ENCODE peak calls at places on chromosomes 16 and 17, in ten cellular contexts. A is A549, J is keratinocyte, H is uterus, K is stomach, Y is SJSA1, E is HCT116, M is H9, F is iPS DF 6.9, P is endodermal cell. U is an unnamed sample.

GRCh38 chr17:74360993-74361612 is 565 bp downstream of the BTBD17 start:
- DNase-seq in A (no peak), J (no peak), H (no peak), K (no peak), Y (no peak), E (no peak), M (no peak), F (no peak), P (peak), U (no peak)

GRCh38 chr17:70006159-70006558 is 68.9 kb upstream of the KCNJ16 start:
- DNase-seq in A (no peak), J (no peak), H (no peak), K (no peak), Y (no peak), E (no peak), M (no peak), F (no peak), P (no peak), U (no peak)

GRCh38 chr17:80889897-80890550 is 101.6 kb upstream of the CHMP6 start:
- DNase-seq in A (no peak), J (no peak), H (no peak), K (no peak), Y (no peak), E (no peak), M (no peak), F (no peak), P (no peak), U (no peak)

GRCh38 chr17:1130191-1130590 is 49.6 kb downstream of the ABR start:
- DNase-seq in A (no peak), J (no peak), H (no peak), K (no peak), Y (no peak), E (no peak), M (no peak), F (no peak), P (peak), U (no peak)

GRCh38 chr17:61409301-61410099 is 9.9 kb downstream of the TBX2 start:
- DNase-seq in A (peak), J (no peak), H (peak), K (peak), Y (peak), E (peak), M (peak), F (no peak), P (peak), U (no peak)

GRCh38 chr16:81543571-81543970 is 99.0 kb downstream of the CMIP start:
- DNase-seq in A (no peak), J (no peak), H (no peak), K (no peak), Y (no peak), E (no peak), M (no peak), F (no peak), P (no peak), U (no peak)

GRCh38 chr16:15533386-15533785 is 99.0 kb downstream of the BMERB1 start:
- DNase-seq in A (no peak), J (no peak), H (no peak), K (no peak), Y (no peak), E (no peak), M (peak), F (no peak), P (peak), U (no peak)

GRCh38 chr17:74520790-74521480 is 10.3 kb downstream of the CD300LB start:
- DNase-seq in A (no peak), J (no peak), H (no peak), K (peak), Y (peak), E (no peak), M (no peak), F (no peak), P (no peak), U (no peak)

GRCh38 chr16:81500833-81501521 is 56.4 kb downstream of the CMIP start:
- DNase-seq in A (no peak), J (no peak), H (no peak), K (no peak), Y (peak), E (no peak), M (no peak), F (no peak), P (no peak), U (no peak)

GRCh38 chr17:45235071-45236001 is 13.7 kb downstream of the FMNL1 start:
- DNase-seq in A (peak), J (peak), H (peak), K (peak), Y (peak), E (peak), M (peak), F (peak), P (peak), U (peak)

GRCh38 chr17:75821552-75821951 is 22.7 kb downstream of the UNC13D start:
- DNase-seq in A (no peak), J (no peak), H (no peak), K (no peak), Y (no peak), E (no peak), M (no peak), F (no peak), P (no peak), U (no peak)

GRCh38 chr16:50401355-50401754 is 32.6 kb upstream of the BRD7 start:
- DNase-seq in A (no peak), J (no peak), H (no peak), K (no peak), Y (no peak), E (no peak), M (no peak), F (no peak), P (no peak), U (no peak)

GRCh38 chr17:40314557-40314953 is 5.6 kb downstream of the RARA start:
- DNase-seq in A (peak), J (peak), H (peak), K (peak), Y (peak), E (peak), M (no peak), F (no peak), P (peak), U (peak)

GRCh38 chr17:33433581-33433980 is 140.5 kb upstream of the ASIC2 start:
- DNase-seq in A (no peak), J (no peak), H (no peak), K (no peak), Y (no peak), E (no peak), M (no peak), F (no peak), P (no peak), U (no peak)

GRCh38 chr17:49932131-49932723 is 36.8 kb upstream of the DLX4 start:
- DNase-seq in A (no peak), J (no peak), H (no peak), K (no peak), Y (no peak), E (no peak), M (no peak), F (no peak), P (no peak), U (no peak)

GRCh38 chr17:38448208-38448776 is 20.0 kb downstream of the ARHGAP23 start:
- DNase-seq in A (no peak), J (no peak), H (no peak), K (no peak), Y (no peak), E (no peak), M (no peak), F (no peak), P (no peak), U (no peak)

GRCh38 chr17:49545811-49546545 is 29.7 kb upstream of the NXPH3 start:
- DNase-seq in A (no peak), J (no peak), H (no peak), K (no peak), Y (no peak), E (no peak), M (peak), F (no peak), P (peak), U (no peak)

GRCh38 chr17:36152639-36153120 is 23.8 kb downstream of the TBC1D3B start:
- DNase-seq in A (peak), J (no peak), H (no peak), K (no peak), Y (no peak), E (no peak), M (no peak), F (no peak), P (peak), U (no peak)

GRCh38 chr17:78127240-78127887 is 1.2 kb downstream of the TMC6 start:
- DNase-seq in A (no peak), J (no peak), H (no peak), K (peak), Y (no peak), E (no peak), M (peak), F (no peak), P (peak), U (no peak)

GRCh38 chr16:25625620-25626019 is 66.1 kb upstream of the HS3ST4 start:
- DNase-seq in A (no peak), J (no peak), H (no peak), K (no peak), Y (no peak), E (no peak), M (no peak), F (no peak), P (no peak), U (no peak)

GRCh38 chr17:43438626-43439529 is 40.1 kb downstream of the ARL4D start:
- DNase-seq in A (no peak), J (no peak), H (no peak), K (no peak), Y (no peak), E (no peak), M (peak), F (no peak), P (peak), U (no peak)

GRCh38 chr17:40122466-40122943 is 734 bp downstream of the MSL1 start:
- DNase-seq in A (peak), J (no peak), H (peak), K (no peak), Y (peak), E (no peak), M (peak), F (no peak), P (peak), U (no peak)

GRCh38 chr17:57927048-57927723 is 28.0 kb downstream of the CUEDC1 start:
- DNase-seq in A (no peak), J (no peak), H (no peak), K (peak), Y (no peak), E (no peak), M (no peak), F (no peak), P (peak), U (no peak)

GRCh38 chr17:75181608-75182318 is 996 bp downstream of the SUMO2 start:
- DNase-seq in A (no peak), J (no peak), H (no peak), K (peak), Y (peak), E (no peak), M (no peak), F (no peak), P (no peak), U (no peak)

GRCh38 chr16:26717826-26718225 is 348.9 kb upstream of the C16orf82 start:
- DNase-seq in A (peak), J (no peak), H (no peak), K (no peak), Y (no peak), E (no peak), M (no peak), F (no peak), P (no peak), U (no peak)

GRCh38 chr16:996672-997071 is 15.1 kb downstream of the SOX8 start:
- DNase-seq in A (no peak), J (no peak), H (no peak), K (no peak), Y (no peak), E (no peak), M (no peak), F (no peak), P (no peak), U (no peak)

GRCh38 chr16:19528666-19529065 is 4.9 kb downstream of the CCP110 start:
- DNase-seq in A (no peak), J (no peak), H (no peak), K (no peak), Y (no peak), E (no peak), M (no peak), F (no peak), P (no peak), U (no peak)

GRCh38 chr17:61238455-61238933 is 161.1 kb upstream of the TBX2 start:
- DNase-seq in A (no peak), J (no peak), H (no peak), K (no peak), Y (peak), E (no peak), M (no peak), F (no peak), P (no peak), U (no peak)

GRCh38 chr17:7631398-7632380 is 1.8 kb downstream of the SHBG start:
- DNase-seq in A (no peak), J (no peak), H (no peak), K (no peak), Y (no peak), E (no peak), M (no peak), F (no peak), P (no peak), U (no peak)

GRCh38 chr17:55614061-55614460 is 102.8 kb upstream of the SMIM36 start:
- DNase-seq in A (no peak), J (no peak), H (no peak), K (no peak), Y (no peak), E (no peak), M (no peak), F (no peak), P (no peak), U (no peak)

GRCh38 chr17:36616391-36617029 is 15.1 kb downstream of the MRM1 start:
- DNase-seq in A (no peak), J (no peak), H (no peak), K (no peak), Y (no peak), E (no peak), M (no peak), F (no peak), P (peak), U (no peak)

GRCh38 chr17:55609737-55610201 is 98.5 kb upstream of the SMIM36 start:
- DNase-seq in A (no peak), J (no peak), H (no peak), K (peak), Y (peak), E (no peak), M (no peak), F (no peak), P (no peak), U (no peak)

GRCh38 chr17:956905-957304 is 22.7 kb downstream of the NXN start:
- DNase-seq in A (peak), J (peak), H (peak), K (no peak), Y (no peak), E (no peak), M (no peak), F (no peak), P (peak), U (no peak)

GRCh38 chr17:36942031-36942599 is 4.8 kb downstream of the LHX1 start:
- DNase-seq in A (no peak), J (no peak), H (no peak), K (no peak), Y (no peak), E (no peak), M (peak), F (no peak), P (peak), U (no peak)

GRCh38 chr16:81214745-81215166 is 23.7 kb upstream of the BCO1 start:
- DNase-seq in A (peak), J (no peak), H (no peak), K (peak), Y (no peak), E (peak), M (peak), F (peak), P (peak), U (no peak)

GRCh38 chr17:9519873-9520272 is 55.7 kb downstream of the STX8 start:
- DNase-seq in A (no peak), J (no peak), H (no peak), K (no peak), Y (no peak), E (no peak), M (no peak), F (no peak), P (no peak), U (no peak)

GRCh38 chr16:84579936-84580335 is 37.9 kb downstream of the COTL1 start:
- DNase-seq in A (no peak), J (no peak), H (no peak), K (peak), Y (no peak), E (no peak), M (no peak), F (no peak), P (no peak), U (no peak)

GRCh38 chr16:57394444-57394843 is 10.1 kb upstream of the CCL17 start:
- DNase-seq in A (no peak), J (no peak), H (no peak), K (peak), Y (no peak), E (no peak), M (no peak), F (no peak), P (no peak), U (no peak)

GRCh38 chr17:57407287-57408063 is 151.2 kb downstream of the MSI2 start:
- DNase-seq in A (no peak), J (no peak), H (no peak), K (peak), Y (no peak), E (no peak), M (no peak), F (no peak), P (no peak), U (no peak)

GRCh38 chr16:88970095-88970494 is 6.9 kb downstream of the CBFA2T3 start:
- DNase-seq in A (no peak), J (no peak), H (no peak), K (no peak), Y (no peak), E (no peak), M (no peak), F (no peak), P (no peak), U (no peak)
- H3K27ac ChIP-seq in A (no peak), J (no peak), H (no peak), K (no peak), Y (no peak), E (no peak), M (no peak), F (no peak), P (no peak), U (no peak)

DNA sequence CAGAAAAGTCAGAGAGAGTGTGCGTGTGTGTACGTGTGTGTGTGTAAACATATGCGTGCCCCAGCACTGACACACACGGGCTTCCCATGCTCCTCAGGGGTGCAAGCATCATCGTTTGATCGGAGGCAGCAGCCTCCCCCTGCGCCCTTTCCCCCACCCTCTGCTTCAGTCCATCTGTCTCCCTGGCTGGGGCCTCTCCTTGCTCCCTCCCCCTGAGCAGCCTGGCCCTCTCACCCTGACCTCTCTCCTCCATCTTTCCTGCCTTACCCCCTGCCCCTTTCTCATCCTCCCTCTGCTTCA is 4.4 kb downstream of the STX1B start:
- DNase-seq in A (no peak), J (no peak), H (no peak), K (no peak), Y (no peak), E (no peak), M (no peak), F (no peak), P (no peak), U (no peak)
- H3K27ac ChIP-seq in A (no peak), J (no peak), H (no peak), K (no peak), Y (no peak), E (no peak), M (no peak), F (no peak), P (no peak), U (no peak)

DNA sequence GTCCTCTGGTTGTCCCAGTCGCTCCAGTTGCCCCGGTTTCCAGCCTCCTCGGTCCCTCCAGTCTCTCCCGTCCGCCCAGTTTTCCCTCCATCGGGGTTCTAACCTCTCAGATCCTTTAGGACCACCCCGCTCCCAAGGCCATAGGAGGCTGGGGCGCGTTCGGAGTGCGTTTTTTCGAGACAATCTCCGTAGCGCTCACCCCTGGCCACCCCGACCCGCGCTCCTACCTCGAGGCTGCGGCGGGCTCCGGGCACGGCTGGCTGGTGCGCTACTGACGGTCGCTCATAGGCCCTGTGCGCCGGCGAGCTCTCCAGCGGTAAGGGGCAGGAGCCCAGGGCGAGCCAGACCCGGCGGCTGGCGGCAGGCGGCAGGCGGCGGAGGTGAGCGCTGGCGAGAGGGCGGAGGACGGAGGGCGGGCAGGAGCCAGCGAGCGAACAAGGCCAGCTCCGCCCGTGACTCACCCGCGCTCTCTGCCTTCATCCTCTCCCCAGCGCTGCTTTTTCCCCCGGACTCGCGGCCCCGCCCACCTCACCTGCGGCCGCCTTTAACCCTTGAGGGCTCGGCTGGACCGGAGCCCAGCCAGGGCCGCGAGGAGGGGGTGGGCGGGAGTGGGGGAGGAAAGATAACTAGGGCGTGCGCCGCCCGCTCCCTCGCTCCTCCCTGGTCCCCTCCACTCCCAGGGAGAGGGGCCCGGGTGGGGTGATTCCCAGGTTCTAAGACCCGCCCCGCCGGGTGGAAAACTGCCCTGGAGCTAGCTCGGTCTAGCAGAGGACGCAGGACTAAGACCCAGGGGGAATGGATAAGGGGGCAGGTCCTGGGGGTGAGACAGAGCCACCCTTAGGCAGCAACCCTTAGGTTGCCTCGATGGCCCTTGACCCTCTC is at the start of gene SP6:
- DNase-seq in A (peak), J (no peak), H (peak), K (peak), Y (no peak), E (peak), M (peak), F (no peak), P (peak), U (no peak)
- H3K27ac ChIP-seq in A (peak), J (peak), H (peak), K (no peak), Y (no peak), E (peak), M (no peak), F (no peak), P (no peak), U (no peak)

GRCh38 chr16:12290868-12291267 is 314.3 kb downstream of the SNX29 start:
- DNase-seq in A (no peak), J (no peak), H (no peak), K (no peak), Y (no peak), E (no peak), M (no peak), F (no peak), P (no peak), U (no peak)

GRCh38 chr16:12291989-12292759 is 315.6 kb downstream of the SNX29 start:
- DNase-seq in A (no peak), J (no peak), H (no peak), K (no peak), Y (no peak), E (no peak), M (no peak), F (no peak), P (no peak), U (no peak)

GRCh38 chr16:12294471-12294870 is 317.9 kb downstream of the SNX29 start:
- DNase-seq in A (no peak), J (no peak), H (no peak), K (no peak), Y (no peak), E (no peak), M (no peak), F (no peak), P (peak), U (no peak)

GRCh38 chr16:12293913-12294312 is 317.4 kb downstream of the SNX29 start:
- DNase-seq in A (no peak), J (no peak), H (no peak), K (no peak), Y (no peak), E (no peak), M (no peak), F (no peak), P (no peak), U (no peak)

DNA sequence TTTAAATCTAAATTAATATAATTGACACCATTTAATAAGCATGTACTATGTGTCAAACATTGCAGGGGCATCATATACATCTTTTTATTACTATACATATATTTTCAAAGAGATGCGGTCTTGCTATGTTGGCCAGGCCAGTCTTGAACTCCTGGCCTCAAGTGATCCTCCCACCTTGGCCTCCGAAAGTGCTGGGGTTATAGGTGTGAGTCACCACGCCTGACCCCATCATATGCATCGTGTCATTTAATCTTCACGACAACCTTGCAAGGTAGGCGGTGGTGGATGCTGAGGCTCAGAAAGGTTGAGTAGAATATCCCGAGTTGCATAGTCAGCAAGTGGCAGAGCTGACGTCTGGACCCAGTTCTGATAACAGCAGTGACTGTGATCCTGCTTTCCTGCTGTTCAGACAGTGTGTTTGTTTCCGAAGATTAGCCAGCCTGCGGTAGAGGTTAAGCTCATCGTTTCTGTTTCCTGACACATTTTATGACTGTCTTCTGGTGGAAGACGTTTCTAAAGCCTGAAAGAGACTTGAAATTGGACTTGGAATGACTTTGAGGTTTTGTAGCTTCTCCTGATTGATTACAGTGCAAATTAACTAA is 316.6 kb downstream of the SNX29 start:
- DNase-seq in A (no peak), J (no peak), H (no peak), K (no peak), Y (no peak), E (no peak), M (no peak), F (no peak), P (no peak), U (no peak)
- H3K27ac ChIP-seq in A (no peak), J (no peak), H (no peak), K (no peak), Y (no peak), E (no peak), M (no peak), F (no peak), P (no peak), U (no peak)

GRCh38 chr16:28149016-28149888 is 62.5 kb downstream of the XPO6 start:
- DNase-seq in A (no peak), J (no peak), H (no peak), K (no peak), Y (no peak), E (no peak), M (no peak), F (no peak), P (no peak), U (no peak)
- H3K27ac ChIP-seq in A (no peak), J (no peak), H (no peak), K (no peak), Y (no peak), E (no peak), M (no peak), F (no peak), P (no peak), U (no peak)